ENCODE peak calls at places on chromosomes 1 and 21, in nine cellular contexts. Q is H9; U is lung; H is CD8-positive, alpha-beta T cell; X is AG04450; T is psoas muscle; W is breast epithelium; C is K562; V is RWPE2. F is an unnamed sample.

GRCh38 chr21:19609611-19610010 is 1206.0 kb upstream of the TMPRSS15 start:
- DNase-seq in V (no peak), W (no peak), T (no peak), U (no peak), H (no peak), Q (no peak), C (no peak), X (no peak), F (no peak)

GRCh38 chr1:115669002-115669673 is 27.4 kb downstream of the VANGL1 start:
- DNase-seq in T (no peak), V (no peak), H (no peak), W (no peak), Q (no peak), X (peak; percentile 73), U (no peak), C (peak; percentile 59), F (no peak)

GRCh38 chr1:38120552-38121230 is 74.1 kb upstream of the POU3F1 start:
- DNase-seq in H (no peak), W (no peak), X (no peak), T (no peak), C (no peak), V (no peak), Q (no peak), U (no peak), F (no peak)

GRCh38 chr1:178376008-178376407 is 120.8 kb downstream of the CLEC20A start:
- DNase-seq in V (no peak), H (no peak), C (no peak), Q (no peak), X (no peak), W (no peak), U (no peak), T (no peak), F (no peak)

GRCh38 chr1:157240495-157241184 is 102.4 kb upstream of the ETV3 start:
- DNase-seq in T (no peak), U (peak; percentile 79), W (no peak), C (no peak), Q (no peak), H (no peak), V (no peak), X (no peak), F (no peak)

GRCh38 chr1:94544706-94545490 is 3.3 kb upstream of the F3 start:
- DNase-seq in Q (no peak), X (no peak), W (no peak), V (no peak), T (no peak), C (no peak), H (no peak), U (no peak), F (no peak)

GRCh38 chr1:9231648-9232332 is 2.8 kb upstream of the H6PD start:
- DNase-seq in V (no peak), H (no peak), X (no peak), C (no peak), W (no peak), T (peak; percentile 39), Q (no peak), U (no peak), F (no peak)

GRCh38 chr1:8815582-8816285 is 1.7 kb downstream of the RERE start:
- DNase-seq in Q (no peak), C (no peak), V (no peak), X (no peak), U (no peak), H (no peak), T (no peak), W (no peak), F (no peak)

GRCh38 chr1:190474587-190475305 is 2.9 kb downstream of the BRINP3 start:
- DNase-seq in W (no peak), T (no peak), V (no peak), U (no peak), H (no peak), X (no peak), C (no peak), Q (peak; percentile 51), F (no peak)

GRCh38 chr1:1296070-1297061 is 11.4 kb downstream of the ACAP3 start:
- DNase-seq in W (no peak), X (no peak), Q (no peak), V (no peak), T (no peak), U (no peak), H (no peak), C (no peak), F (no peak)

GRCh38 chr1:186925881-186926676 is 97.3 kb downstream of the PLA2G4A start:
- DNase-seq in C (no peak), H (no peak), Q (no peak), V (no peak), W (no peak), U (no peak), T (no peak), X (no peak), F (no peak)

GRCh38 chr1:222546548-222547259 is 1.2 kb downstream of the HHIPL2 start:
- DNase-seq in U (peak; percentile 33), X (peak; percentile 46), V (no peak), Q (no peak), T (no peak), W (no peak), C (no peak), H (no peak), F (no peak)

GRCh38 chr1:47262787-47263413 is 30.9 kb upstream of the TAL1 start:
- DNase-seq in U (peak; percentile 45), T (no peak), W (no peak), X (no peak), Q (peak; percentile 44), C (peak; percentile 68), V (no peak), H (no peak), F (peak; percentile 54)

GRCh38 chr1:238409947-238410346 is 519.2 kb upstream of the ZP4 start:
- DNase-seq in U (no peak), T (no peak), C (no peak), Q (no peak), X (no peak), W (no peak), V (no peak), H (no peak), F (no peak)

GRCh38 chr1:212466913-212467650 is 34.4 kb downstream of the NENF start:
- DNase-seq in X (no peak), H (no peak), Q (no peak), W (no peak), V (no peak), C (no peak), U (no peak), T (no peak), F (no peak)

GRCh38 chr1:72064301-72064700 is 218.0 kb downstream of the NEGR1 start:
- DNase-seq in C (no peak), W (no peak), X (no peak), H (no peak), U (no peak), Q (no peak), T (no peak), V (no peak), F (no peak)

GRCh38 chr1:199163277-199164069 is 524.6 kb downstream of the PTPRC start:
- DNase-seq in W (no peak), X (no peak), H (no peak), Q (no peak), V (no peak), C (no peak), T (no peak), U (no peak), F (no peak)

GRCh38 chr21:41885341-41886024 is 6.3 kb upstream of the PRDM15 start:
- DNase-seq in Q (no peak), C (no peak), H (no peak), U (no peak), W (no peak), T (no peak), V (no peak), X (no peak), F (peak; percentile 56)

GRCh38 chr1:226799634-226800281 is 60.7 kb upstream of the ITPKB start:
- DNase-seq in W (no peak), X (no peak), C (no peak), T (no peak), U (no peak), H (no peak), Q (no peak), V (no peak), F (no peak)

DNA sequence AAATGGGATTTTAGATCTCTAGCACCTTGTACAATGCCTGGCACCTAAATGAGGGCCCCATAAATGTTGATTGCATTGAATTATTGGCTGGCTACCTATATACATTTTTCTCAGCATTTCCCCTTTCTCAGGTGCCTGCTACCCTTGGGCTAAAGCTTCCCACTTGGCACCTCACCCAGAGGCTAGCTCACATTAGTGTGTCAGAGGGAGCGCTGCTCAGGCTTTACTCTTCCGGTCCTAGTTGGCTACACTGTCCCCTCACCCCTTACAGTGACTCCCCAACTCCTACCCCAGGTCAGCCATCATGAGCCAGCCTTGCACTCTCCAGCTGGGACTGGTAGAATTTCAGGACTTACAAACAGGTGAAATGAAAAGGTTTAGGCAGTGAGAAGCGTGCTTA is 9.5 kb downstream of the TRAF5 start:
- DNase-seq in X (no peak), W (no peak), U (no peak), V (no peak), C (no peak), H (no peak), T (no peak), Q (no peak), F (peak; percentile 30)
- H3K27ac ChIP-seq in X (no peak overlapping the region), W (peak overlapping the region; percentile 50), U (no peak overlapping the region), V (no peak overlapping the region), C (no peak overlapping the region), H (peak overlapping the region; percentile 33), T (no peak overlapping the region), Q (no peak overlapping the region), F (peak overlapping the region; percentile 80)

GRCh38 chr1:110962892-110963665 is 643 bp downstream of the LRIF1 start:
- DNase-seq in U (peak; percentile 41), W (peak; percentile 55), V (peak; percentile 54), Q (peak; percentile 60), T (peak; percentile 69), X (peak; percentile 57), H (peak; percentile 33), C (peak; percentile 43), F (peak; percentile 63)
- TF ChIP-seq CTCF in U (no peak), W (no peak), V (peak; percentile 17), Q (no peak), T (no peak), X (peak; percentile 12), H (no peak), C (no peak), F (no peak)

GRCh38 chr1:27357281-27358037 is 9.3 kb downstream of the MAP3K6 start:
- DNase-seq in X (no peak), Q (peak; percentile 94), W (peak; percentile 83), T (peak; percentile 88), C (peak; percentile 91), V (no peak), H (peak; percentile 64), U (peak; percentile 72), F (peak; percentile 64)
- H3K27ac ChIP-seq in X (no peak overlapping the region), Q (no peak overlapping the region), W (peak overlapping the region; percentile 10), T (no peak overlapping the region), C (no peak overlapping the region), V (no peak overlapping the region), H (peak overlapping the region; percentile 38), U (no peak overlapping the region), F (no peak overlapping the region)

DNA sequence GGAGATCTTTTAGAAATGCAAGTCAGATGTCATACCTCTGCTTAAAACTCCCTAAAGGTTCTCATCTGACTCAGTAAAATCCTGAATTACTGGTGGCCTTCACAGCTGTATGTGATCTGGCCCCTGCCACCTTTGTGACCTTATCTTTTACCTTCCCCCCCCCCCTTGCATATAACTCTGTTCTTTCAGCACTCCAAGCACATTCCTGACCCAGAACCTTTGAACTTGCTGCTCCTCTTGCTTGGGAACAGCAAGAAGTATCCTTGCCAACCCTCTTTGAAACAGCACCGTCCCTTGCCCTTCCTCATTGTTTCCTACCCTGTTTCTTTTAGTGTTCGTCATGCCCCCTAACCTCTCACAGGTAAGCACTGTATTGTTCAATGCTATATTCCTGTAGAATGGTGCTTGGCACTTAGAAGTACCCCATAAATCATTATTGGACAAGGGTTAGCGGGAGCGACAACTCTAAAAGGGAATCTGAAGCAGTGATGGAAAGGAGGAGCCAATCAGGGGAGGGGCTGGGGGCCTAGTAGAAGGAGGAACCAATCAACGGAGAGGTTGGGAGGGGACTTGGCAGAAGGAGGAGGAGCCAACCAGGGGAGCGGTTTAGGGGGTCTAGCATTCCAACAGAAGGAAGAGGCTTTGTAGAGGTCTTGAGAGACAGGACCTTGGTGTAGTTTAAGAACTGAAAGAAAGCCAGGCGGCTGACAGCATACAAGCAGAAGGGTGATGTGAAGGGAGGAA is 14.0 kb downstream of the CACHD1 start:
- DNase-seq in W (no peak), V (no peak), X (no peak), H (no peak), Q (peak; percentile 57), T (no peak), C (no peak), U (no peak), F (no peak)
- TF ChIP-seq CTCF in W (no peak), V (no peak), X (no peak), H (no peak), Q (no peak), T (no peak), C (no peak), U (no peak), F (no peak)